ENCODE peak calls at places on chromosome 12, in six cellular contexts. One of them, this sample, is unnamed.

GRCh38 chr12:108899145-108899544 is 19.3 kb downstream of the DAO start:
- DNase-seq in mesenchymal stem cell: no peak
- DNase-seq in SHP77: no peak
- DNase-seq in A549: no peak
- DNase-seq in ELR: no peak
- DNase-seq in nephron progenitor cell: no peak
- DNase-seq in this sample: no peak

GRCh38 chr12:123941485-123942276 is 30.9 kb downstream of the CCDC92 start:
- DNase-seq in mesenchymal stem cell: no peak
- DNase-seq in ELR: no peak
- DNase-seq in SHP77: no peak
- DNase-seq in A549: no peak
- DNase-seq in nephron progenitor cell: no peak
- DNase-seq in this sample: no peak

GRCh38 chr12:7948585-7949264 is 12.7 kb upstream of the SLC2A3 start:
- DNase-seq in nephron progenitor cell: no peak
- DNase-seq in mesenchymal stem cell: no peak
- DNase-seq in ELR: no peak
- DNase-seq in A549: peak; percentile 29
- DNase-seq in SHP77: no peak
- DNase-seq in this sample: no peak

GRCh38 chr12:105409881-105410471 is 79.5 kb downstream of the C12orf75 start:
- DNase-seq in SHP77: peak; percentile 79
- DNase-seq in nephron progenitor cell: no peak
- DNase-seq in A549: no peak
- DNase-seq in mesenchymal stem cell: no peak
- DNase-seq in ELR: peak; percentile 23
- DNase-seq in this sample: peak; percentile 44

GRCh38 chr12:43858991-43859390 is 23.1 kb downstream of the TMEM117 start:
- DNase-seq in ELR: no peak
- DNase-seq in SHP77: no peak
- DNase-seq in mesenchymal stem cell: no peak
- DNase-seq in A549: no peak
- DNase-seq in nephron progenitor cell: no peak
- DNase-seq in this sample: no peak

GRCh38 chr12:68159681-68160304 is at the start of gene IFNG:
- DNase-seq in ELR: no peak
- DNase-seq in A549: no peak
- DNase-seq in mesenchymal stem cell: no peak
- DNase-seq in SHP77: no peak
- DNase-seq in nephron progenitor cell: no peak
- DNase-seq in this sample: no peak

GRCh38 chr12:58424735-58425379 is 483.5 kb downstream of the ATP23 start:
- DNase-seq in A549: no peak
- DNase-seq in SHP77: no peak
- DNase-seq in mesenchymal stem cell: peak; percentile 21
- DNase-seq in ELR: peak; percentile 8
- DNase-seq in nephron progenitor cell: no peak
- DNase-seq in this sample: no peak

GRCh38 chr12:50923361-50924130 is 28.8 kb upstream of the HIGD1C start:
- DNase-seq in SHP77: peak; percentile 12
- DNase-seq in nephron progenitor cell: no peak
- DNase-seq in ELR: no peak
- DNase-seq in mesenchymal stem cell: no peak
- DNase-seq in A549: no peak
- DNase-seq in this sample: no peak

GRCh38 chr12:56307221-56307965 is 7.3 kb upstream of the CS start:
- DNase-seq in A549: no peak
- DNase-seq in mesenchymal stem cell: no peak
- DNase-seq in nephron progenitor cell: no peak
- DNase-seq in SHP77: no peak
- DNase-seq in ELR: no peak
- DNase-seq in this sample: no peak

GRCh38 chr12:83106873-83107272 is 420.2 kb downstream of the TMTC2 start:
- DNase-seq in A549: peak; percentile 11
- DNase-seq in SHP77: no peak
- DNase-seq in ELR: no peak
- DNase-seq in mesenchymal stem cell: no peak
- DNase-seq in nephron progenitor cell: no peak
- DNase-seq in this sample: no peak

GRCh38 chr12:26338574-26339572 is 143.5 kb downstream of the SSPN start:
- DNase-seq in mesenchymal stem cell: peak; percentile 28
- DNase-seq in ELR: peak; percentile 85
- DNase-seq in nephron progenitor cell: no peak
- DNase-seq in SHP77: no peak
- DNase-seq in A549: no peak
- DNase-seq in this sample: no peak

GRCh38 chr12:99455350-99456037 is 192.1 kb upstream of the GARIN6 start:
- DNase-seq in nephron progenitor cell: no peak
- DNase-seq in SHP77: no peak
- DNase-seq in A549: peak; percentile 80
- DNase-seq in ELR: peak; percentile 95
- DNase-seq in mesenchymal stem cell: peak; percentile 62
- DNase-seq in this sample: no peak

GRCh38 chr12:75635606-75636444 is 124.4 kb upstream of the KRR1 start:
- DNase-seq in ELR: peak; percentile 98
- DNase-seq in nephron progenitor cell: no peak
- DNase-seq in SHP77: no peak
- DNase-seq in A549: peak; percentile 80
- DNase-seq in mesenchymal stem cell: peak; percentile 93
- DNase-seq in this sample: no peak

GRCh38 chr12:128795530-128796361 is 28.0 kb downstream of the SLC15A4 start:
- DNase-seq in ELR: no peak
- DNase-seq in nephron progenitor cell: no peak
- DNase-seq in A549: no peak
- DNase-seq in mesenchymal stem cell: no peak
- DNase-seq in SHP77: no peak
- DNase-seq in this sample: no peak

GRCh38 chr12:65278576-65279386 is at the start of gene MSRB3:
- DNase-seq in nephron progenitor cell: peak; percentile 84
- DNase-seq in A549: peak; percentile 75
- DNase-seq in ELR: peak; percentile 83
- DNase-seq in mesenchymal stem cell: peak; percentile 80
- DNase-seq in SHP77: no peak
- DNase-seq in this sample: no peak

GRCh38 chr12:68317047-68317667 is 15.0 kb downstream of the MDM1 start:
- DNase-seq in SHP77: peak; percentile 32
- DNase-seq in nephron progenitor cell: peak; percentile 29
- DNase-seq in A549: peak; percentile 56
- DNase-seq in mesenchymal stem cell: peak; percentile 59
- DNase-seq in ELR: peak; percentile 72
- DNase-seq in this sample: peak; percentile 24

GRCh38 chr12:94536040-94536965 is 76.6 kb upstream of the CEP83 start:
- DNase-seq in nephron progenitor cell: no peak
- DNase-seq in A549: no peak
- DNase-seq in mesenchymal stem cell: no peak
- DNase-seq in ELR: no peak
- DNase-seq in SHP77: peak; percentile 8
- DNase-seq in this sample: no peak

GRCh38 chr12:46342562-46343033 is 30.0 kb downstream of the SLC38A2 start:
- DNase-seq in SHP77: peak; percentile 15
- DNase-seq in ELR: peak; percentile 59
- DNase-seq in A549: peak; percentile 68
- DNase-seq in mesenchymal stem cell: peak; percentile 60
- DNase-seq in nephron progenitor cell: peak; percentile 6
- DNase-seq in this sample: no peak

GRCh38 chr12:64039285-64039871 is 182.7 kb downstream of the KICS2 start:
- DNase-seq in mesenchymal stem cell: peak; percentile 30
- DNase-seq in nephron progenitor cell: no peak
- DNase-seq in ELR: no peak
- DNase-seq in SHP77: peak; percentile 93
- DNase-seq in A549: peak; percentile 28
- DNase-seq in this sample: peak; percentile 95

GRCh38 chr12:120259418-120260202 is 5.9 kb downstream of the PXN start:
- DNase-seq in SHP77: no peak
- DNase-seq in ELR: peak; percentile 40
- DNase-seq in nephron progenitor cell: no peak
- DNase-seq in mesenchymal stem cell: no peak
- DNase-seq in A549: no peak
- DNase-seq in this sample: no peak

GRCh38 chr12:74449872-74450271 is 87.8 kb upstream of the ATXN7L3B start:
- DNase-seq in ELR: peak; percentile 95
- DNase-seq in A549: no peak
- DNase-seq in SHP77: no peak
- DNase-seq in mesenchymal stem cell: peak; percentile 85
- DNase-seq in nephron progenitor cell: no peak
- DNase-seq in this sample: no peak

GRCh38 chr12:2259368-2259767 is 206.6 kb downstream of the CACNA1C start:
- DNase-seq in nephron progenitor cell: no peak
- DNase-seq in A549: no peak
- DNase-seq in ELR: no peak
- DNase-seq in mesenchymal stem cell: peak; percentile 61
- DNase-seq in SHP77: no peak
- DNase-seq in this sample: no peak

GRCh38 chr12:116736962-116737773 is 701 bp downstream of the SPRING1 start:
- DNase-seq in nephron progenitor cell: peak; percentile 59
- DNase-seq in ELR: peak; percentile 40
- DNase-seq in mesenchymal stem cell: peak; percentile 30
- DNase-seq in SHP77: no peak
- DNase-seq in A549: no peak
- DNase-seq in this sample: no peak

GRCh38 chr12:12032260-12032761 is 38.4 kb upstream of the BCL2L14 start:
- DNase-seq in A549: no peak
- DNase-seq in mesenchymal stem cell: no peak
- DNase-seq in ELR: no peak
- DNase-seq in nephron progenitor cell: no peak
- DNase-seq in SHP77: no peak
- DNase-seq in this sample: no peak

GRCh38 chr12:130162267-130162666 is at the start of gene FZD10:
- DNase-seq in mesenchymal stem cell: peak; percentile 13
- DNase-seq in nephron progenitor cell: peak; percentile 94
- DNase-seq in ELR: no peak
- DNase-seq in A549: no peak
- DNase-seq in SHP77: no peak
- DNase-seq in this sample: no peak

GRCh38 chr12:32502693-32503510 is 103.5 kb downstream of the FGD4 start:
- DNase-seq in ELR: no peak
- DNase-seq in mesenchymal stem cell: peak; percentile 53
- DNase-seq in nephron progenitor cell: no peak
- DNase-seq in SHP77: no peak
- DNase-seq in A549: no peak
- DNase-seq in this sample: no peak

GRCh38 chr12:32896438-32897275 is at the start of gene PKP2:
- DNase-seq in ELR: no peak
- DNase-seq in nephron progenitor cell: peak; percentile 86
- DNase-seq in mesenchymal stem cell: peak; percentile 45
- DNase-seq in A549: peak; percentile 49
- DNase-seq in SHP77: peak; percentile 81
- DNase-seq in this sample: peak; percentile 96

This sample was measured in NCI-H774.